ENCODE peak calls at places on chromosomes 11 and 22, in five cellular contexts. N is adrenal gland, H is transverse colon, B is NB4, X is prostate gland. D is an unnamed sample.

GRCh38 chr11:47466201-47466600 is 17.3 kb upstream of the RAPSN start:
- DNase-seq in N (no peak), H (no peak), B (no peak), X (no peak), D (no peak)

GRCh38 chr11:134763030-134763388 is 351.0 kb upstream of the B3GAT1 start:
- DNase-seq in N (no peak), H (no peak), B (no peak), X (no peak), D (no peak)

GRCh38 chr11:68936676-68937620 is 33.3 kb downstream of the IGHMBP2 start:
- DNase-seq in N (no peak), H (no peak), B (no peak), X (no peak), D (no peak)

GRCh38 chr11:88480217-88480616 is 142.7 kb upstream of the CTSC start:
- DNase-seq in N (no peak), H (no peak), B (no peak), X (no peak), D (no peak)

GRCh38 chr11:23155503-23155902 is 295.2 kb upstream of the CCDC179 start:
- DNase-seq in N (no peak), H (no peak), B (no peak), X (no peak), D (no peak)

GRCh38 chr22:40345271-40345670 is 1.0 kb upstream of the ADSL start:
- DNase-seq in N (no peak), H (peak; percentile 50), B (peak; percentile 32), X (no peak), D (no peak)

GRCh38 chr11:67496113-67496512 is 9.1 kb downstream of the PITPNM1 start:
- DNase-seq in N (no peak), H (no peak), B (no peak), X (no peak), D (no peak)

GRCh38 chr11:121063728-121064127 is 37.3 kb upstream of the TECTA start:
- DNase-seq in N (no peak), H (no peak), B (peak; percentile 7), X (no peak), D (no peak)

GRCh38 chr22:48599346-48599745 is 1228.3 kb downstream of the BRD1 start:
- DNase-seq in N (no peak), H (no peak), B (no peak), X (no peak), D (no peak)

GRCh38 chr11:82682003-82682751 is 51.5 kb downstream of the FAM181B start:
- DNase-seq in N (no peak), H (peak; percentile 16), B (peak; percentile 71), X (peak; percentile 80), D (no peak)

GRCh38 chr11:1542267-1542666 is 29.8 kb downstream of the DUSP8 start:
- DNase-seq in N (no peak), H (peak; percentile 43), B (no peak), X (no peak), D (no peak)

GRCh38 chr22:48896766-48897637 is 930.7 kb downstream of the BRD1 start:
- DNase-seq in N (no peak), H (no peak), B (peak; percentile 6), X (no peak), D (no peak)

GRCh38 chr22:45865561-45866397 is 111.2 kb downstream of the WNT7B start:
- DNase-seq in N (no peak), H (no peak), B (no peak), X (peak; percentile 38), D (no peak)

GRCh38 chr11:78630155-78630554 is 55.5 kb upstream of the NARS2 start:
- DNase-seq in N (no peak), H (no peak), B (no peak), X (no peak), D (no peak)
- TF ChIP-seq POLR2A in N (no peak), H (no peak), B (no peak), X (no peak), D (no peak)

GRCh38 chr22:31350410-31350863 is 4.3 kb upstream of the PATZ1 start:
- DNase-seq in N (no peak), H (peak; percentile 22), B (no peak), X (no peak), D (no peak)

GRCh38 chr22:31346733-31347250 is 646 bp upstream of the PATZ1 start:
- DNase-seq in N (peak; percentile 53), H (peak; percentile 57), B (peak; percentile 88), X (peak; percentile 43), D (peak; percentile 69)

GRCh38 chr22:31347251-31348008 is 1.3 kb upstream of the PATZ1 start:
- DNase-seq in N (peak; percentile 60), H (peak; percentile 72), B (peak; percentile 82), X (peak; percentile 62), D (peak; percentile 79)

GRCh38 chr22:31349960-31350359 is 3.8 kb upstream of the PATZ1 start:
- DNase-seq in N (no peak), H (no peak), B (no peak), X (no peak), D (no peak)

GRCh38 chr22:31348766-31349165 is 2.6 kb upstream of the PATZ1 start:
- DNase-seq in N (no peak), H (no peak), B (no peak), X (no peak), D (no peak)
- H3K4me3 ChIP-seq in N (no peak overlapping the region), H (no peak overlapping the region), B (no peak overlapping the region), X (no peak overlapping the region), D (no peak overlapping the region)

DNA sequence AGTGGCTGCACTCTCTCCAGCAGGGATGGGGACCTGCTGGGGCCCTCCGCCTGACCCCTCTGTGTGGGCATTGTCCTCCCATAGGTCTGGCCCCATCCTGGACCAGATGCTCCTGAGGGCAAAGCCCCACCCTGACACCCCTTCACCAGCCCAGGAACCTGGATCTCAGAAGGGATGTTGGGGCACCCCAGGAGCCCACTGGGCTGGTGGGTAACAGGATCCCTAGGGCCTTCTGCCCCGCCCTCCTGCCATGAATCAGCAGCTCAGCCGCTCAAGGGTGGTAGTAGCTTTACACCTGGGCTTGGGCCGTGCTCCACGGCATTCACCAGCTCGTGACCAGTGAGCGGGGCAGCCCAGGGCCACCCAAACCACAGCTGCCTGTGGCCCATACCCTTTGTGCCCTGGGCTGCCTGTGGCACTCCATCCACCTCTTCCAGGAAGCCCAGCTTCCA is 1.0 kb upstream of the MAPK12 start:
- DNase-seq in N (no peak), H (no peak), B (peak; percentile 57), X (no peak), D (no peak)
- TF ChIP-seq POLR2A in N (no peak), H (no peak), B (no peak), X (no peak), D (no peak)

GRCh38 chr11:35138949-35139881 is at the start of gene CD44:
- DNase-seq in N (peak; percentile 55), H (peak; percentile 86), B (peak; percentile 88), X (peak; percentile 79), D (peak; percentile 82)
- H3K4me3 ChIP-seq in N (peak within 1 kb of the TSS; percentile 52), H (peak within 1 kb of the TSS; percentile 70), B (peak within 1 kb of the TSS; percentile 89), X (peak within 1 kb of the TSS; percentile 62), D (peak within 1 kb of the TSS; percentile 58)

DNA sequence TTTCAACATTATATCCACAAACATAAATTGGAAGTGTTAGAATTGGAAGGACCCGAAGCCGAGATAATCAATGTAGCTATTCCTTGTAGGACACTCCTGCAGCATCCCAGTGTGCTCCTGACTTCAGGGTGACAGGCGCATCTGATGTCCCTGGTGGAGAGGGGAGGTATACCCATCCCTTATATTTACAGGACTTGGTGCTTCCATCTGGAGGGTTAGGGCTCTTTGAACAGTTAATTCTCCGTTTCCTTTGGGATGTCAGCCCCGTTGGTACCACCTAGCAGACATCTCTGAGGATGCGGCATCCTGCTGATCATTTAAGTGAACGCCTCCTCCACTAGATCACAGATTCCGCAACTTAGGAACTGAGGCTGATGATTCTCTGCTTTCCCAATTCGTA is 451.3 kb downstream of the OPCML start:
- DNase-seq in N (no peak), H (no peak), B (no peak), X (no peak), D (no peak)
- TF ChIP-seq POLR2A in N (no peak), H (no peak), B (no peak), X (no peak), D (no peak)

GRCh38 chr11:118343248-118343647 is 743 bp upstream of the CD3D start:
- DNase-seq in N (no peak), H (no peak), B (no peak), X (no peak), D (no peak)
- H3K4me3 ChIP-seq in N (no peak overlapping the region), H (no peak overlapping the region), B (no peak overlapping the region), X (no peak overlapping the region), D (no peak overlapping the region)

GRCh38 chr11:18108254-18108653 is 2.4 kb upstream of the SAAL1 start:
- DNase-seq in N (no peak), H (no peak), B (no peak), X (no peak), D (no peak)

GRCh38 chr11:18100926-18101656 is 4.8 kb downstream of the SAAL1 start:
- DNase-seq in N (no peak), H (no peak), B (peak; percentile 21), X (no peak), D (no peak)

GRCh38 chr11:18106688-18107087 is 806 bp upstream of the SAAL1 start:
- DNase-seq in N (no peak), H (no peak), B (no peak), X (no peak), D (no peak)

GRCh38 chr11:18105086-18105801 is 638 bp downstream of the SAAL1 start:
- DNase-seq in N (no peak), H (no peak), B (no peak), X (no peak), D (no peak)

GRCh38 chr11:18105802-18106574 is at the start of gene SAAL1:
- DNase-seq in N (peak; percentile 80), H (peak; percentile 90), B (peak; percentile 90), X (peak; percentile 76), D (peak; percentile 86)
- TF ChIP-seq POLR2A in N (peak; percentile 28), H (peak; percentile 39), B (peak; percentile 81), X (no peak), D (no peak)

GRCh38 chr11:130426223-130427048 is 2.0 kb downstream of the ADAMTS8 start:
- DNase-seq in N (no peak), H (no peak), B (no peak), X (no peak), D (no peak)
- H3K4me3 ChIP-seq in N (no peak overlapping the region), H (no peak overlapping the region), B (no peak overlapping the region), X (no peak overlapping the region), D (no peak overlapping the region)

GRCh38 chr11:65500262-65501004 is 1.6 kb downstream of the MALAT1 start:
- DNase-seq in N (no peak), H (peak; percentile 44), B (peak; percentile 66), X (no peak), D (peak; percentile 46)
- TF ChIP-seq POLR2A in N (peak; percentile 83), H (peak; percentile 76), B (peak; percentile 70), X (no peak), D (peak; percentile 18)

GRCh38 chr22:24703101-24703500 is 71.4 kb downstream of the PIWIL3 start:
- DNase-seq in N (no peak), H (peak; percentile 38), B (no peak), X (no peak), D (peak; percentile 69)

GRCh38 chr22:24706050-24706449 is 68.5 kb downstream of the PIWIL3 start:
- DNase-seq in N (no peak), H (no peak), B (no peak), X (no peak), D (no peak)

GRCh38 chr22:24706732-24707476 is 67.6 kb downstream of the PIWIL3 start:
- DNase-seq in N (no peak), H (no peak), B (no peak), X (no peak), D (no peak)

DNA sequence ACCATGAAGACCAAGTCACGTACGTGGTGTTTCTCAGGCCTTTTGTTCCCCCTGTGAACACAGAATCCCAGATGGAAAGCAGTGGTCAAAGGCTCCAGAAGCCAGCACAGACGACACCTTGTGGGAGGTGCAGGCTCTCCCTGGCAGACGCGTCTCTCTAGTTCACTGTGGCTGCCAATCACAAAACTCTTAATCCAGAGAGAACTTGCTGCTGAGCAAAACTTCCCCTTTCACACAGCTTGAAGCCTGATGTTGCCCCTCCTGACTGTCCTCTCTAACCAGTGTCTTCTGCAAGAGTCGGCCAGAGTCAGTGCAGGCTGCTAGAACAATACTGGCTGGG is 67.1 kb downstream of the PIWIL3 start:
- DNase-seq in N (no peak), H (peak; percentile 21), B (peak; percentile 72), X (no peak), D (no peak)
- H3K4me3 ChIP-seq in N (no peak overlapping the region), H (no peak overlapping the region), B (no peak overlapping the region), X (no peak overlapping the region), D (no peak overlapping the region)